ENCODE peak calls at places on chromosomes 7 and 10, in six cellular contexts. K is substantia nigra; W is astrocyte of the spinal cord; Y is upper lobe of right lung; H is glutamatergic neuron; P is stimulated activated CD8-positive, alpha-beta memory T cell treated with anti-CD3 and anti-CD28 coated beads, Interleukin-4, amount 100 ng/mL, for 1 hour. Q is an unnamed sample.

GRCh38 chr10:72186213-72186612 is 29.6 kb upstream of the ANAPC16 start:
- DNase-seq in K (no peak), W (no peak), Y (no peak), H (no peak), P (no peak), Q (no peak)

GRCh38 chr7:105890290-105890997 is 14.0 kb upstream of the ATXN7L1 start:
- DNase-seq in K (no peak), W (peak), Y (no peak), H (no peak), P (no peak), Q (no peak)

GRCh38 chr10:16960573-16960972 is 143.3 kb upstream of the RSU1 start:
- DNase-seq in K (no peak), W (no peak), Y (no peak), H (no peak), P (no peak), Q (no peak)

GRCh38 chr10:99695761-99696160 is 36.2 kb downstream of the COX15 start:
- DNase-seq in K (no peak), W (peak), Y (no peak), H (no peak), P (no peak), Q (no peak)

GRCh38 chr7:55534916-55535636 is 37.2 kb downstream of the VOPP1 start:
- DNase-seq in K (no peak), W (no peak), Y (no peak), H (no peak), P (no peak), Q (no peak)

GRCh38 chr10:75043256-75044121 is 68.0 kb upstream of the SAMD8 start:
- DNase-seq in K (no peak), W (no peak), Y (no peak), H (peak), P (no peak), Q (no peak)

GRCh38 chr10:49606981-49607535 is 3.1 kb upstream of the SLC18A3 start:
- DNase-seq in K (no peak), W (peak), Y (peak), H (no peak), P (peak), Q (peak)

GRCh38 chr10:73414230-73414981 is 548 bp upstream of the ANXA7 start:
- DNase-seq in K (no peak), W (no peak), Y (no peak), H (no peak), P (no peak), Q (no peak)

GRCh38 chr10:88159127-88159829 is 295.9 kb downstream of the PTEN start:
- DNase-seq in K (no peak), W (no peak), Y (no peak), H (no peak), P (no peak), Q (no peak)

GRCh38 chr7:23474829-23475578 is 4.7 kb upstream of the IGF2BP3 start:
- DNase-seq in K (no peak), W (peak), Y (no peak), H (no peak), P (no peak), Q (no peak)

GRCh38 chr7:5283421-5284303 is 919 bp downstream of the SLC29A4 start:
- DNase-seq in K (no peak), W (no peak), Y (no peak), H (peak), P (no peak), Q (no peak)

GRCh38 chr10:71766717-71767419 is 6.5 kb downstream of the VSIR start:
- DNase-seq in K (no peak), W (peak), Y (peak), H (no peak), P (no peak), Q (no peak)

GRCh38 chr10:127424594-127425264 is 124.4 kb upstream of the NPS start:
- DNase-seq in K (no peak), W (no peak), Y (no peak), H (no peak), P (no peak), Q (no peak)

GRCh38 chr10:60907972-60908371 is 36.0 kb downstream of the RHOBTB1 start:
- DNase-seq in K (no peak), W (no peak), Y (no peak), H (no peak), P (no peak), Q (no peak)

GRCh38 chr7:100483101-100483727 is 513 bp upstream of the NYAP1 start:
- DNase-seq in K (peak), W (peak), Y (peak), H (peak), P (peak), Q (peak)

GRCh38 chr7:155860840-155861479 is 48.7 kb upstream of the SHH start:
- DNase-seq in K (no peak), W (peak), Y (peak), H (no peak), P (no peak), Q (no peak)

GRCh38 chr7:27154901-27155815 is 1.3 kb downstream of the HOXA7 start:
- DNase-seq in K (no peak), W (peak), Y (peak), H (no peak), P (no peak), Q (peak)

GRCh38 chr10:88392222-88392621 is 190.9 kb downstream of the RNLS start:
- DNase-seq in K (no peak), W (no peak), Y (no peak), H (no peak), P (no peak), Q (no peak)

GRCh38 chr10:124495725-124496124 is 34.1 kb downstream of the LHPP start:
- DNase-seq in K (no peak), W (no peak), Y (no peak), H (no peak), P (no peak), Q (no peak)

GRCh38 chr7:141072548-141073172 is 1.2 kb upstream of the TMEM178B start:
- DNase-seq in K (peak), W (peak), Y (peak), H (peak), P (no peak), Q (peak)

GRCh38 chr7:64559206-64559605 is 3.7 kb downstream of the ZNF680 start:
- DNase-seq in K (peak), W (peak), Y (no peak), H (no peak), P (no peak), Q (no peak)

GRCh38 chr10:21014141-21014540 is 117.0 kb upstream of the NEBL start:
- DNase-seq in K (no peak), W (no peak), Y (no peak), H (no peak), P (no peak), Q (no peak)

GRCh38 chr7:50352282-50352681 is 47.8 kb downstream of the IKZF1 start:
- DNase-seq in K (no peak), W (no peak), Y (no peak), H (no peak), P (no peak), Q (no peak)

GRCh38 chr10:5629789-5630436 is 36.5 kb downstream of the ASB13 start:
- DNase-seq in K (peak), W (peak), Y (peak), H (peak), P (peak), Q (peak)

GRCh38 chr7:69076566-69076965 is 521.7 kb upstream of the AUTS2 start:
- DNase-seq in K (no peak), W (no peak), Y (no peak), H (no peak), P (no peak), Q (no peak)

GRCh38 chr7:116249969-116250553 is 39.7 kb downstream of the TES start:
- DNase-seq in K (no peak), W (peak), Y (no peak), H (peak), P (no peak), Q (peak)

GRCh38 chr10:31678139-31678536 is 250.5 kb downstream of the ARHGAP12 start:
- DNase-seq in K (no peak), W (no peak), Y (no peak), H (no peak), P (no peak), Q (no peak)

GRCh38 chr7:44985033-44985695 is 6.3 kb upstream of the MYO1G start:
- DNase-seq in K (no peak), W (no peak), Y (no peak), H (no peak), P (no peak), Q (peak)

GRCh38 chr7:155153676-155154075 is 83.6 kb downstream of the HTR5A start:
- DNase-seq in K (no peak), W (no peak), Y (no peak), H (no peak), P (no peak), Q (no peak)

GRCh38 chr7:48389977-48390376 is 218.7 kb downstream of the ABCA13 start:
- DNase-seq in K (no peak), W (peak), Y (no peak), H (no peak), P (no peak), Q (no peak)

Q was measured in D341Med.